ENCODE peak calls at places on chromosomes 13 and 19, in nine cellular contexts. A is GM20000; R is nephron progenitor cell; K is brain microvascular endothelial cell; U is retinal pigment epithelial cell; N is A673; L is mesothelial cell of epicardium; T is CD4-positive, alpha-beta T cell; S is type B pancreatic cell. M is an unnamed sample.

GRCh38 chr19:21835429-21835809 is 563 bp downstream of the ZNF43 start:
- DNase-seq in A (no peak), R (no peak), K (no peak), U (no peak), N (no peak), L (no peak), T (peak; percentile 4), S (no peak), M (no peak)

GRCh38 chr13:105033999-105034398 is 1501.5 kb downstream of the EFNB2 start:
- DNase-seq in A (no peak), R (no peak), K (no peak), U (no peak), N (no peak), L (no peak), T (no peak), S (no peak), M (no peak)

GRCh38 chr19:2719910-2720776 is 1.0 kb downstream of the DIRAS1 start:
- DNase-seq in A (no peak), R (peak; percentile 29), K (peak; percentile 5), U (peak; percentile 10), N (peak; percentile 60), L (no peak), T (no peak), S (no peak), M (no peak)

GRCh38 chr19:6032827-6033226 is 54.9 kb upstream of the RANBP3 start:
- DNase-seq in A (no peak), R (no peak), K (no peak), U (no peak), N (no peak), L (no peak), T (no peak), S (peak; percentile 48), M (no peak)

GRCh38 chr19:32652893-32653625 is 21.9 kb downstream of the ANKRD27 start:
- DNase-seq in A (no peak), R (no peak), K (peak; percentile 57), U (peak; percentile 53), N (no peak), L (no peak), T (no peak), S (no peak), M (no peak)

GRCh38 chr13:21015284-21015683 is 46.1 kb downstream of the LATS2 start:
- DNase-seq in A (no peak), R (no peak), K (no peak), U (no peak), N (no peak), L (no peak), T (no peak), S (no peak), M (no peak)

GRCh38 chr13:68369739-68370138 is 1139.6 kb upstream of the PCDH9 start:
- DNase-seq in A (no peak), R (no peak), K (peak; percentile 0), U (no peak), N (no peak), L (no peak), T (no peak), S (no peak), M (no peak)

GRCh38 chr13:24213932-24214331 is 53.4 kb downstream of the SPATA13 start:
- DNase-seq in A (no peak), R (no peak), K (no peak), U (no peak), N (no peak), L (no peak), T (no peak), S (no peak), M (no peak)

GRCh38 chr19:3099347-3100145 is 5.4 kb downstream of the GNA11 start:
- DNase-seq in A (no peak), R (no peak), K (no peak), U (no peak), N (no peak), L (no peak), T (no peak), S (no peak), M (no peak)

GRCh38 chr13:25371608-25372274 is at the start of gene ATP8A2:
- DNase-seq in A (peak; percentile 44), R (no peak), K (no peak), U (no peak), N (peak; percentile 6), L (peak; percentile 32), T (no peak), S (no peak), M (no peak)

GRCh38 chr19:31356587-31357314 is 7.5 kb upstream of the TSHZ3 start:
- DNase-seq in A (no peak), R (peak; percentile 60), K (no peak), U (no peak), N (no peak), L (no peak), T (peak; percentile 46), S (no peak), M (peak; percentile 60)

GRCh38 chr19:1252221-1252817 is 3.9 kb downstream of the MIDN start:
- DNase-seq in A (peak; percentile 72), R (no peak), K (peak; percentile 62), U (peak; percentile 73), N (no peak), L (no peak), T (peak; percentile 54), S (no peak), M (peak; percentile 94)
- TF ChIP-seq CTCF in A (no peak), R (no peak), K (no peak), U (no peak), N (no peak), L (no peak), T (no peak), S (no peak), M (no peak)

GRCh38 chr13:97219226-97219625 is 2.9 kb upstream of the MBNL2 start:
- DNase-seq in A (no peak), R (no peak), K (no peak), U (no peak), N (no peak), L (no peak), T (no peak), S (no peak), M (no peak)
- TF ChIP-seq CTCF in A (no peak), R (no peak), K (no peak), U (no peak), N (no peak), L (no peak), T (no peak), S (no peak), M (no peak)

GRCh38 chr13:99980201-99981114 is 1.1 kb upstream of the ZIC2 start:
- DNase-seq in A (peak; percentile 89), R (peak; percentile 83), K (peak; percentile 70), U (no peak), N (peak; percentile 96), L (no peak), T (peak; percentile 38), S (peak; percentile 85), M (no peak)
- TF ChIP-seq CTCF in A (peak; percentile 15), R (no peak), K (no peak), U (no peak), N (no peak), L (no peak), T (no peak), S (no peak), M (no peak)

GRCh38 chr19:20470345-20471119 is 95.0 kb downstream of the ZNF737 start:
- DNase-seq in A (no peak), R (no peak), K (no peak), U (no peak), N (no peak), L (no peak), T (no peak), S (no peak), M (no peak)
- TF ChIP-seq CTCF in A (no peak), R (no peak), K (no peak), U (no peak), N (no peak), L (no peak), T (no peak), S (no peak), M (no peak)

DNA sequence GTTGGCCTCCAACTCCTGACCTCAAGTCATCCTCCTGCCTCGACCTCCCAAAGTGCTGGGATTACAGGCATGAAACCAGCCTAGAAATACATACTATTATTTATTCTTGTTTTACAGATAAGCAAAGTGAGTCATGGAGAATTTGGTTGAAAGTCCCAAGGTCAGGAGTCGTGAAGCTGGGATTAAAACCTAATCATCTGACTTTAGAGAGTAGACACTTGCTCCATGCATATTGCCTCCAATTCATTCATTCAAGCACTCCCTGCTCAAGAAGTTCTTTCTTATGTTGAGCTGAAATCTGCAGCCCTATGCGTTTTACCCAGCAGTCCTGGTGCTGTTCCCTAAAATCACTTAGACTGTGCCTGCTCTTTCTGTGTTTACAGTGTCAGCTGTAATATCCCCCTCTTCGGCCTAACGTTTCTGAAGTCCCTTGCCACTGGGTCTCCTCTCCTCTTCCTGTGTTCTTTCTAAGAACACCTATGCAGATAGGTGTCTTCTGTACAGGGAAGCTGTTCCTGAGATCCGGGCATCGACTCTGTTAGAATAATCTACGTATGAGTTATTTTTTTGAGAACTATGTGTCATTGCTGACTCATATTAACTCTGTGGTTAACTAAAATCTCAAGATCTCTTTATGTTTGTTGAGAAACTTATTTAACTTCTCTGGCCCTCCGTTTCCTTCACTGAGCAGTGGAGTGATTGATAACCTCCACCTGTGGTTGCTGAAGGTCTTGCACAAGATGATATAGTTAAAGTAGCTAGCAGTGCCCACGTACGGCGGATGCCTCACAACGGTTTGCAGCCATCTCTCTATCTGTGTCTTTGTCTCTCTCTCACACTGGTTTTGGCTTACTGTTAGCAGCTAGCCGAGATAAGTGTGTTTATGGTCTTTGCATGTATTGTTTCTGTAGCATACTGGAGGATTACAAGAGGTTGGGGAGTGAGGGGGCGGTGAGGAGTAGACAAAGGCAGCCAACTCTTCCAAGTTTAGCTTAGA is 4.6 kb downstream of the ALOX5AP start:
- DNase-seq in A (peak; percentile 60), R (no peak), K (peak; percentile 83), U (peak; percentile 61), N (peak; percentile 36), L (no peak), T (peak; percentile 42), S (no peak), M (peak; percentile 59)
- TF ChIP-seq CTCF in A (no peak), R (no peak), K (no peak), U (no peak), N (no peak), L (no peak), T (no peak), S (no peak), M (no peak)

DNA sequence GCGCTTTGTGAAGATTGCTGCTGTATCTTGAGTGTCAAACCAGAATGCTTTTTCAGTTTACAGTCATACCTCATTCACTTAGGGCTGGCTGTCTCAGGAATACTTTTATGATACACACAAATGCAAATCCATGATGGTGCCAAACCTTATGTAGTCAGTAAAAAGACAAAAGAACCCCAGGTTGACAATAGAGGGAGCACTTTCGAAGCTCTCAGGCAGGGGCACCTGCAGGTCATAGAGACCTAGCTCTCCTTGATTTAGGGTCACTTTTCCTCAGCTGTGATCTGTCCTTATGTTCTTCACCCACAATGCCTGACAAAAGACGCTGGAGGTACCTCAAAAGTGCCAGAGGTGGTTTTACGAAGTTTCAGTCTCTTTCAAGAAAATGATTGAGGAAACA is 172.2 kb downstream of the DNAJC15 start:
- DNase-seq in A (peak; percentile 18), R (no peak), K (no peak), U (no peak), N (no peak), L (no peak), T (no peak), S (no peak), M (no peak)
- TF ChIP-seq CTCF in A (no peak), R (no peak), K (peak; percentile 43), U (peak; percentile 35), N (peak; percentile 22), L (no peak), T (no peak), S (no peak), M (no peak)

GRCh38 chr13:45370922-45371406 is 30.0 kb upstream of the TPT1 start:
- DNase-seq in A (peak; percentile 73), R (peak; percentile 82), K (peak; percentile 51), U (peak; percentile 43), N (peak; percentile 82), L (peak; percentile 67), T (peak; percentile 40), S (peak; percentile 80), M (no peak)
- TF ChIP-seq CTCF in A (peak; percentile 80), R (peak; percentile 94), K (peak; percentile 98), U (peak; percentile 92), N (peak; percentile 94), L (peak; percentile 94), T (peak; percentile 98), S (peak; percentile 99), M (peak; percentile 99)